ENCODE peak calls at places on chromosomes 6 and 20, in four cellular contexts. Z is stimulated activated CD4-positive, alpha-beta T cell treated with anti-CD3 and anti-CD28 coated beads, Interleukin-1b, Interleukin-23, amount 100 ng/mL, for 24 hours; Y is ecto neural progenitor cell; P is activated CD8-positive, alpha-beta memory T cell treated with anti-CD3 and anti-CD28 coated beads, Interleukin-2, amount 50 U/mL, for 48 hours. V is an unnamed sample.

GRCh38 chr20:35387334-35387733 is 24.4 kb downstream of the UQCC1 start:
- DNase-seq in Z (no peak), Y (no peak), P (no peak), V (no peak)

GRCh38 chr6:17968876-17969275 is 18.6 kb downstream of the KIF13A start:
- DNase-seq in Y (no peak), P (no peak), Z (no peak), V (no peak)

GRCh38 chr6:71724456-71725180 is 161.7 kb upstream of the RIMS1 start:
- DNase-seq in Y (no peak), Z (no peak), P (no peak), V (no peak)

GRCh38 chr6:707576-708236 is 14.8 kb upstream of the EXOC2 start:
- DNase-seq in Z (no peak), P (no peak), Y (no peak), V (no peak)

GRCh38 chr20:48463916-48464315 is 363.9 kb downstream of the PREX1 start:
- DNase-seq in Y (no peak), P (no peak), Z (no peak), V (no peak)

GRCh38 chr6:119026822-119027221 is 51.6 kb downstream of the FAM184A start:
- DNase-seq in P (no peak), Y (no peak), Z (no peak), V (no peak)

GRCh38 chr20:6008254-6008653 is 45.6 kb downstream of the LRRN4 start:
- DNase-seq in P (no peak), Y (no peak), Z (no peak), V (no peak)

GRCh38 chr6:36947570-36948351 is 6.8 kb upstream of the PI16 start:
- DNase-seq in P (peak; percentile 52), Z (no peak), Y (no peak), V (no peak)

GRCh38 chr6:118869350-118869749 is 24.6 kb upstream of the ASF1A start:
- DNase-seq in Y (no peak), P (no peak), Z (no peak), V (no peak)

GRCh38 chr6:130993292-130993765 is 69.7 kb downstream of the EPB41L2 start:
- DNase-seq in Y (no peak), Z (no peak), P (no peak), V (no peak)

GRCh38 chr6:28941681-28942448 is 18.1 kb upstream of the TRIM27 start:
- DNase-seq in Y (no peak), P (peak; percentile 86), Z (no peak), V (no peak)

GRCh38 chr20:36008461-36009035 is 40.2 kb downstream of the CNBD2 start:
- DNase-seq in Z (no peak), Y (no peak), P (no peak), V (no peak)

GRCh38 chr20:53360815-53361214 is 232.8 kb downstream of the ZNF217 start:
- DNase-seq in Z (no peak), Y (peak; percentile 62), P (no peak), V (no peak)

GRCh38 chr6:11921017-11921438 is 91.1 kb upstream of the HIVEP1 start:
- DNase-seq in P (no peak), Y (no peak), Z (no peak), V (no peak)

GRCh38 chr6:109059148-109059547 is 35.5 kb downstream of the SESN1 start:
- DNase-seq in Z (no peak), P (no peak), Y (no peak), V (no peak)

GRCh38 chr6:22146581-22147468 is 150.0 kb downstream of the PRL start:
- DNase-seq in P (no peak), Z (no peak), Y (no peak), V (no peak)